ENCODE peak calls at places on chromosomes 2 and 18, in ten cellular contexts. G is OCI-LY7, Q is cardiac muscle cell, Y is osteocyte, U is fibroblast of lung, A is stomach, J is pancreas, T is neural crest cell, P is MCF 10A, H is DND-41. X is an unnamed sample.
A peak's percentile ranks its signal among the peaks of the same experiment; 100 is the strongest.

GRCh38 chr18:10398571-10398970 is 55.9 kb upstream of the APCDD1 start:
- DNase-seq in P (no peak), Q (no peak), T (no peak), A (no peak), H (no peak), J (no peak), G (no peak), U (peak; percentile 53), Y (no peak), X (no peak)

GRCh38 chr18:35602193-35602820 is 20.8 kb downstream of the GALNT1 start:
- DNase-seq in Y (no peak), U (no peak), P (no peak), T (no peak), A (no peak), H (no peak), Q (no peak), G (no peak), J (no peak), X (no peak)

GRCh38 chr18:63319383-63320040 is at the start of gene BCL2:
- DNase-seq in J (no peak), T (peak; percentile 38), H (peak; percentile 72), P (peak; percentile 58), A (no peak), Q (peak; percentile 52), U (peak; percentile 39), G (peak; percentile 16), Y (no peak), X (no peak)

GRCh38 chr2:2523395-2524339 is 192.6 kb upstream of the MYT1L start:
- DNase-seq in Q (no peak), A (no peak), T (no peak), G (no peak), P (no peak), Y (no peak), H (no peak), J (no peak), U (no peak), X (no peak)

GRCh38 chr2:181523756-181524155 is 66.6 kb downstream of the ITGA4 start:
- DNase-seq in T (no peak), G (no peak), Y (no peak), U (no peak), J (no peak), A (no peak), P (peak; percentile 77), Q (no peak), H (no peak), X (no peak)

GRCh38 chr2:168166902-168167510 is 80.4 kb downstream of the STK39 start:
- DNase-seq in J (no peak), A (no peak), U (peak; percentile 77), Q (no peak), Y (no peak), P (peak; percentile 76), G (no peak), H (no peak), T (no peak), X (no peak)

GRCh38 chr2:174901075-174901474 is 104.1 kb downstream of the CHN1 start:
- DNase-seq in G (no peak), P (no peak), T (no peak), Q (no peak), A (no peak), J (no peak), Y (no peak), H (no peak), U (no peak), X (no peak)

GRCh38 chr18:5542393-5543035 is 1.3 kb downstream of the EPB41L3 start:
- DNase-seq in H (no peak), G (no peak), T (peak; percentile 6), U (peak; percentile 34), Q (peak; percentile 50), J (no peak), A (no peak), P (no peak), Y (no peak), X (no peak)

GRCh38 chr2:112583497-112584133 is 794 bp upstream of the CHCHD5 start:
- DNase-seq in Y (no peak), T (no peak), P (no peak), U (peak; percentile 17), A (no peak), J (no peak), Q (no peak), G (no peak), H (no peak), X (no peak)

GRCh38 chr2:112580084-112580483 is 4.3 kb upstream of the CHCHD5 start:
- DNase-seq in Y (no peak), J (no peak), A (no peak), P (no peak), Q (no peak), H (no peak), U (no peak), G (no peak), T (no peak), X (no peak)

GRCh38 chr2:112584134-112584890 is at the start of gene CHCHD5:
- DNase-seq in T (peak; percentile 79), P (peak; percentile 98), J (peak; percentile 90), Y (peak; percentile 97), G (peak; percentile 95), U (peak; percentile 97), H (no peak), A (peak; percentile 95), Q (peak; percentile 97), X (peak; percentile 89)

GRCh38 chr2:112584891-112585250 is 462 bp downstream of the CHCHD5 start:
- DNase-seq in G (no peak), J (no peak), H (no peak), T (no peak), U (no peak), A (no peak), Y (no peak), P (no peak), Q (no peak), X (no peak)

DNA sequence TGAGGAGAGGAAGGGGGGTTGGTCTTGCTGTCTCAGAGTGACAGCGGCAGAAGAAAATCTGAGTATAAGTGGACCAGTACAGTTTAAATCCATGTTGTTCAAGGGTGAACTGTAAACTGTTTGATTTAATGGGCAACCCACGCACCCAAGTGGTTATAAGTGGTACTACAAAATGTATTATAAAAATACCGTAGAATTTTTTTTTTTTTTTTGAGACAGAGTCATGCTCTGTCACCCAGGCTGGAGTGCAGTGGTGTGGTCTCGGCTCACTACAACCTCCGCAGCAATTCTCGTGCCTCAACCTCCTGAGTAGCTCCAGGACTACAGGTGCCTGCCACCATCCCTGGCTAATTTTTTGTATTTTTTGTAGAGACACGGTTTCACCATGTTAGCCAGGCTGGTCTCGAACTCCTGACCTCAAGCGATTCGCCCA is 2.1 kb upstream of the CHCHD5 start:
- DNase-seq in T (no peak), P (peak; percentile 73), U (peak; percentile 51), H (peak; percentile 47), G (peak; percentile 79), Q (peak; percentile 60), Y (no peak), J (no peak), A (no peak), X (no peak)
- TF ChIP-seq CTCF in T (peak; percentile 71), P (peak; percentile 45), U (peak; percentile 47), H (peak; percentile 64), G (peak; percentile 75), Q (peak; percentile 52), Y (peak; percentile 62), J (peak; percentile 59), A (no peak), X (peak; percentile 49)

DNA sequence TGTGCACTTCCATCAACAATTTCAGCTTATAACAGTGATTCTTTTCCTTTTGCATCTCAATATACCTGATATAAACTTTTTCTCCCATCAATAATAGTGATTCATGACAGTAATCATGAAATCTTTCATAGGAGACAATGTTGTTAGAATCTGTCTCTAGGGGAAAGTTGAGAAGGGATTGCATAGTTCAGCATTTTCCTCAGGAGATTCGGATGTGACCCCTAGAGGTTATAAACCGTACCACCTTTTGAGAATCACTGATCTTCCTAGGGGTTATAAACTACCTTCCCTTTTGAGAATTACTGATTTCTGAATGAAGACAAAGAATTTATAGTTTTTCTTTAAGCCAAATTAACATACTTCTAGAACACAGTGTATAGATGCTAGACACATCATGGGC is 53.0 kb upstream of the GALNT3 start:
- DNase-seq in J (no peak), T (no peak), A (no peak), Q (no peak), G (peak; percentile 4), U (no peak), H (no peak), P (peak; percentile 20), Y (no peak), X (no peak)
- TF ChIP-seq CTCF in J (no peak), T (peak; percentile 28), A (no peak), Q (no peak), G (peak; percentile 64), U (no peak), H (no peak), P (no peak), Y (no peak), X (no peak)

GRCh38 chr2:187451510-187451909 is 3.5 kb upstream of the CALCRL start:
- DNase-seq in Q (no peak), P (no peak), U (no peak), Y (no peak), A (no peak), H (no peak), T (no peak), J (no peak), G (no peak), X (no peak)

GRCh38 chr2:187453078-187453641 is 5.1 kb upstream of the CALCRL start:
- DNase-seq in T (no peak), U (no peak), P (peak; percentile 56), J (no peak), G (no peak), A (no peak), Y (no peak), H (no peak), Q (peak; percentile 22), X (no peak)
- TF ChIP-seq CTCF in T (peak; percentile 77), U (peak; percentile 37), P (peak; percentile 53), J (no peak), G (peak; percentile 69), A (no peak), Y (peak; percentile 72), H (peak; percentile 37), Q (peak; percentile 42), X (peak; percentile 24)

GRCh38 chr18:28178720-28179119 is 1.8 kb upstream of the CDH2 start:
- DNase-seq in Q (peak; percentile 51), P (peak; percentile 16), T (no peak), J (no peak), Y (no peak), G (no peak), U (peak; percentile 74), H (no peak), A (no peak), X (no peak)

GRCh38 chr18:28175930-28176673 is 828 bp downstream of the CDH2 start:
- DNase-seq in A (no peak), P (peak; percentile 38), Y (no peak), H (peak; percentile 56), T (peak; percentile 39), J (peak; percentile 58), G (no peak), Q (peak; percentile 62), U (peak; percentile 48), X (no peak)

GRCh38 chr18:28176674-28176932 is 327 bp downstream of the CDH2 start:
- DNase-seq in A (no peak), Q (no peak), H (no peak), U (no peak), T (peak; percentile 20), J (peak; percentile 61), Y (no peak), G (no peak), P (no peak), X (no peak)

GRCh38 chr18:28176933-28177827 is at the start of gene CDH2:
- DNase-seq in U (peak; percentile 94), J (peak; percentile 69), Q (peak; percentile 95), H (peak; percentile 88), P (peak; percentile 74), A (peak; percentile 51), T (peak; percentile 71), G (no peak), Y (peak; percentile 90), X (no peak)

DNA sequence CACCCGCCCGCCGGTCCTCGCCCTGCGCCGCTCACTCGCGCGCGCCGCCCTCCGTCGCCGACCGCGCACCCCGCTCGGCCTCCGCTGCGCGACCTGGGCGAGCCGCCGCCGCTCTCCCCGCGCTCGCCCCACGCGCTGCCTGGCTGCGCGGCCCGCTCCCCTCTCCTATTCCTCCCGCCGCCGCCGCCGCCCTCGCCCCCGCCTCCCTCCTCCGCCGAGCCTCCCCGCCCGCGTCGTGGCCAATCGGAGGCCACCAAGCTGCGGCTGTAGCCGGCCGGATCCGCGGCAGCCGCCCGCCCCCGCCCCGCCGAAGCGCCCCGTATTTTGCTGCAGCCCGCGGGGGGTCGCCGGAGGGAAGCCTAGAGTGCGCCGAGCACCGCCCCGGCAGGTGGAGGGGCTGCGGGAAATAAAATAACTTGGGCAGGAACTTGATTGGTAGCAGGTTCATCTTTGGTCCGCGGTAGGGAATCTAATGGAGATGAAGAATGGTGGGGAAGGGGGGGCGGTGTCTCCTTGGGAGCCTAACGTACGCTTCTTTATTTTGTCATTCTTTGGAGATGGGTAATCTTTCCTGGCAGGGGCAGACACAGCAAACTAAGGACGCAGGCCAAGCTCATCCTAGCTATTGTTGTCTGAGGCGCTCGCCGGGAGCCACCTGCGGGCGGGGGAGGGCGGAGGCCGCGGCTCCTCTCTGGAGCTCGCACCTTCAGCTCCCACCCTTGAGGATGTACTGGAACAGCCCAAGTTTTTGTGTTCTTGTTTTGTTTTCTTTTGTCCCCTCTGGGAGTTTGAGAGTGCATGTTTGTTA is 1.1 kb upstream of the CDH2 start:
- DNase-seq in T (peak; percentile 73), H (peak; percentile 81), A (peak; percentile 67), Q (peak; percentile 89), Y (peak; percentile 88), P (peak; percentile 58), J (no peak), G (no peak), U (peak; percentile 75), X (no peak)
- TF ChIP-seq CTCF in T (no peak), H (peak; percentile 19), A (no peak), Q (no peak), Y (peak; percentile 16), P (no peak), J (no peak), G (no peak), U (peak; percentile 2), X (no peak)